ENCODE peak calls at places on chromosomes 4 and X, in six cellular contexts. R, I, T, B, M and A are unnamed samples.

GRCh38 chrX:120604359-120604782 is 470 bp downstream of the MCTS1 start:
- DNase-seq in R (peak; percentile 0), I (peak; percentile 14), T (peak; percentile 1), B (peak; percentile 17), M (peak; percentile 27), A (peak; percentile 45)

GRCh38 chrX:119573840-119574393 is 446 bp upstream of the UBE2A start:
- DNase-seq in R (no peak), I (peak; percentile 24), T (peak; percentile 45), B (no peak), M (no peak), A (peak; percentile 57)

GRCh38 chr4:18213576-18214198 is 192.1 kb upstream of the LCORL start:
- DNase-seq in R (no peak), I (no peak), T (no peak), B (no peak), M (no peak), A (no peak)

GRCh38 chr4:138555584-138555983 is 313.4 kb upstream of the SLC7A11 start:
- DNase-seq in R (no peak), I (no peak), T (peak; percentile 22), B (no peak), M (peak; percentile 5), A (no peak)

GRCh38 chr4:138445098-138445497 is 202.9 kb upstream of the SLC7A11 start:
- DNase-seq in R (no peak), I (no peak), T (no peak), B (peak; percentile 35), M (no peak), A (no peak)

GRCh38 chrX:118495958-118496762 is 545 bp downstream of the DOCK11 start:
- DNase-seq in R (peak; percentile 69), I (peak; percentile 41), T (no peak), B (no peak), M (peak; percentile 1), A (peak; percentile 1)

GRCh38 chr4:133588306-133588705 is 439.2 kb downstream of the PCDH10 start:
- DNase-seq in R (no peak), I (no peak), T (no peak), B (no peak), M (no peak), A (no peak)

GRCh38 chr4:10584042-10584441 is 100.5 kb downstream of the CLNK start:
- DNase-seq in R (no peak), I (peak; percentile 28), T (no peak), B (peak; percentile 25), M (no peak), A (peak; percentile 24)

GRCh38 chr4:175325230-175325629 is 407.1 kb downstream of the ADAM29 start:
- DNase-seq in R (no peak), I (no peak), T (no peak), B (no peak), M (no peak), A (no peak)

GRCh38 chr4:68368566-68369473 is 18.9 kb upstream of the YTHDC1 start:
- DNase-seq in R (no peak), I (no peak), T (no peak), B (peak; percentile 91), M (no peak), A (no peak)

GRCh38 chrX:42020225-42020624 is 96.9 kb upstream of the CASK start:
- DNase-seq in R (no peak), I (no peak), T (no peak), B (no peak), M (no peak), A (peak; percentile 15)

GRCh38 chrX:129600981-129601424 is 53.8 kb downstream of the APLN start:
- DNase-seq in R (no peak), I (no peak), T (peak; percentile 19), B (no peak), M (no peak), A (peak; percentile 21)

GRCh38 chr4:2044542-2045517 is 14.3 kb upstream of the NAT8L start:
- DNase-seq in R (no peak), I (no peak), T (no peak), B (no peak), M (no peak), A (no peak)

GRCh38 chr4:132124624-132124974 is 1024.5 kb upstream of the PCDH10 start:
- DNase-seq in R (no peak), I (no peak), T (no peak), B (no peak), M (no peak), A (no peak)

GRCh38 chr4:62344915-62345314 is 1144.8 kb downstream of the ADGRL3 start:
- DNase-seq in R (no peak), I (no peak), T (no peak), B (no peak), M (no peak), A (no peak)

GRCh38 chr4:128354205-128354821 is 66.7 kb upstream of the PGRMC2 start:
- DNase-seq in R (no peak), I (peak; percentile 45), T (no peak), B (peak; percentile 62), M (no peak), A (peak; percentile 92)

GRCh38 chr4:182764137-182764536 is 153.0 kb downstream of the DCTD start:
- DNase-seq in R (no peak), I (no peak), T (no peak), B (no peak), M (no peak), A (peak; percentile 41)

GRCh38 chr4:57418133-57418532 is 307.9 kb upstream of the IGFBP7 start:
- DNase-seq in R (no peak), I (no peak), T (no peak), B (no peak), M (no peak), A (no peak)

GRCh38 chr4:181350578-181351420 is 892.4 kb upstream of the TENM3 start:
- DNase-seq in R (no peak), I (no peak), T (no peak), B (no peak), M (no peak), A (no peak)

GRCh38 chrX:24339911-24340310 is 20.5 kb upstream of the SUPT20HL1 start:
- DNase-seq in R (no peak), I (no peak), T (no peak), B (no peak), M (no peak), A (no peak)

GRCh38 chr4:181860157-181860556 is 383.0 kb upstream of the TENM3 start:
- DNase-seq in R (no peak), I (no peak), T (peak; percentile 55), B (peak; percentile 80), M (no peak), A (no peak)

GRCh38 chr4:14317351-14317750 is 684.9 kb upstream of the CPEB2 start:
- DNase-seq in R (no peak), I (no peak), T (no peak), B (no peak), M (no peak), A (no peak)

GRCh38 chr4:123304151-123305021 is 92.2 kb upstream of the SPRY1 start:
- DNase-seq in R (no peak), I (peak; percentile 33), T (peak; percentile 48), B (no peak), M (peak; percentile 75), A (no peak)

GRCh38 chr4:41532336-41532735 is 5.6 kb upstream of the LIMCH1 start:
- DNase-seq in R (no peak), I (no peak), T (no peak), B (no peak), M (no peak), A (no peak)

GRCh38 chr4:64718091-64718490 is 308.8 kb upstream of the TECRL start:
- DNase-seq in R (no peak), I (no peak), T (no peak), B (no peak), M (no peak), A (no peak)

GRCh38 chrX:136346506-136346905 is 45.7 kb downstream of the ADGRG4 start:
- DNase-seq in R (no peak), I (no peak), T (no peak), B (no peak), M (no peak), A (no peak)

GRCh38 chrX:30887721-30888120 is 1.3 kb downstream of the TAB3 start:
- DNase-seq in R (no peak), I (no peak), T (no peak), B (no peak), M (no peak), A (no peak)

GRCh38 chr4:103074039-103074438 is 2.5 kb downstream of the SLC9B2 start:
- DNase-seq in R (no peak), I (no peak), T (no peak), B (no peak), M (no peak), A (no peak)

GRCh38 chrX:63561425-63561824 is 210.3 kb upstream of the SPIN4 start:
- DNase-seq in R (no peak), I (no peak), T (peak; percentile 7), B (no peak), M (no peak), A (peak; percentile 15)

GRCh38 chr4:183751081-183751480 is 92.0 kb downstream of the TRAPPC11 start:
- DNase-seq in R (no peak), I (no peak), T (no peak), B (no peak), M (no peak), A (no peak)

GRCh38 chr4:11051181-11051580 is 366.6 kb upstream of the CLNK start:
- DNase-seq in R (no peak), I (no peak), T (no peak), B (no peak), M (no peak), A (no peak)

GRCh38 chr4:8384397-8385060 is 56.0 kb downstream of the ACOX3 start:
- DNase-seq in R (no peak), I (no peak), T (no peak), B (no peak), M (no peak), A (no peak)

GRCh38 chr4:184396570-184397515 is 77.5 kb downstream of the IRF2 start:
- DNase-seq in R (no peak), I (no peak), T (no peak), B (no peak), M (no peak), A (no peak)